ENCODE peak calls at places on chromosomes 3 and 15, in nine cellular contexts. P is HS-5; N is activated gamma-delta T cell treated with Interleukin-2 at 50 U/mL for 16 hours; T is hippocampal formation; A is NCI-H1694 treated with DMSO at 0.1 percent for 48 hours; L is HCT116; S is T-helper 2 cell; I is CD4-positive, alpha-beta memory T cell; Q is AG04450. H is an unnamed sample.

GRCh38 chr3:99250272-99250671 is 348.8 kb upstream of the DCBLD2 start:
- DNase-seq in L (no peak), I (no peak), P (peak), Q (no peak), N (no peak), T (no peak), S (no peak), A (no peak), H (peak)

GRCh38 chr3:147311716-147312115 is 94.6 kb downstream of the ZIC4 start:
- DNase-seq in Q (peak), I (no peak), P (no peak), N (no peak), A (no peak), T (no peak), S (no peak), L (no peak), H (no peak)

GRCh38 chr3:14391033-14391432 is 11.4 kb upstream of the SLC6A6 start:
- DNase-seq in Q (peak), P (no peak), S (no peak), A (no peak), T (no peak), L (no peak), I (no peak), N (no peak), H (peak)

GRCh38 chr15:39685999-39686613 is 96.5 kb downstream of the FSIP1 start:
- DNase-seq in N (peak), T (no peak), I (peak), L (peak), S (no peak), P (no peak), Q (peak), A (peak), H (no peak)

GRCh38 chr15:66707310-66708160 is 5.5 kb downstream of the SMAD6 start:
- DNase-seq in A (peak), N (no peak), Q (no peak), S (no peak), T (no peak), I (no peak), P (no peak), L (no peak), H (no peak)

GRCh38 chr15:90270502-90271150 is 5.2 kb downstream of the NGRN start:
- DNase-seq in L (no peak), I (no peak), T (no peak), P (no peak), N (no peak), Q (no peak), S (no peak), A (no peak), H (no peak)

GRCh38 chr3:143510601-143511000 is 337.7 kb downstream of the SLC9A9 start:
- DNase-seq in I (no peak), S (no peak), T (no peak), N (no peak), Q (no peak), A (no peak), P (no peak), L (no peak), H (no peak)

GRCh38 chr15:73936588-73937312 is 10.5 kb downstream of the LOXL1 start:
- DNase-seq in T (no peak), N (no peak), A (no peak), S (no peak), Q (no peak), I (no peak), L (no peak), P (no peak), H (no peak)

GRCh38 chr3:64539451-64540196 is 148.2 kb downstream of the ADAMTS9 start:
- DNase-seq in Q (peak), P (no peak), I (no peak), T (no peak), S (no peak), A (no peak), L (no peak), N (no peak), H (peak)

GRCh38 chr15:42203891-42204290 is 4.2 kb downstream of the VPS39 start:
- DNase-seq in P (peak), A (no peak), I (no peak), L (no peak), S (no peak), N (no peak), Q (no peak), T (no peak), H (peak)

GRCh38 chr3:107651782-107652181 is 129.0 kb downstream of the BBX start:
- DNase-seq in S (no peak), T (no peak), I (no peak), Q (no peak), L (no peak), A (no peak), P (no peak), N (no peak), H (no peak)

GRCh38 chr3:55013145-55013544 is 85.3 kb upstream of the LRTM1 start:
- DNase-seq in N (no peak), S (no peak), T (no peak), P (no peak), A (no peak), I (no peak), L (no peak), Q (no peak), H (no peak)

GRCh38 chr3:65356331-65357286 is 668.8 kb upstream of the ADAMTS9 start:
- DNase-seq in L (no peak), A (no peak), Q (no peak), T (no peak), N (no peak), S (no peak), P (no peak), I (no peak), H (no peak)

GRCh38 chr15:65336369-65336766 is 31.9 kb downstream of the RNU5B-1 start:
- DNase-seq in A (no peak), N (no peak), Q (no peak), S (no peak), I (no peak), T (no peak), P (no peak), L (no peak), H (no peak)

GRCh38 chr15:97501291-97501690 is 459.2 kb upstream of the ARRDC4 start:
- DNase-seq in P (no peak), T (no peak), Q (no peak), L (no peak), A (peak), N (no peak), I (no peak), S (no peak), H (no peak)

H was measured in AG09309.